ENCODE peak calls at places on chromosomes 3 and 15, in nine cellular contexts. F is stimulated activated CD4-positive, alpha-beta T cell treated with anti-CD3 and anti-CD28 coated beads, Interleukin-4, amount 100 ng/mL, for 24 hours; H is anterior cingulate cortex; R is HS-5; V is fibroblast of mammary gland; G is thoracic aorta; X is NCI-H1092 treated with DMSO at 0.1 percent for 48 hours; D is activated naive CD8-positive, alpha-beta T cell treated with anti-CD3 and anti-CD28 coated beads, Interleukin-2, amount 50 U/mL, for 24 hours; T is non-pigmented ciliary epithelial cell. L is an unnamed sample.

GRCh38 chr15:51318382-51319150 is 19.8 kb downstream of the CYP19A1 start:
- DNase-seq in R (no peak), H (no peak), D (no peak), F (no peak), X (no peak), V (peak; percentile 45), G (no peak), T (peak; percentile 40), L (no peak)

GRCh38 chr3:194474675-194475074 is 12.1 kb downstream of the ATP13A3 start:
- DNase-seq in X (no peak), F (no peak), D (no peak), R (no peak), H (no peak), T (no peak), G (no peak), V (no peak), L (no peak)

GRCh38 chr15:100783760-100784492 is 95.7 kb upstream of the ALDH1A3 start:
- DNase-seq in R (no peak), X (no peak), G (no peak), V (no peak), T (no peak), D (no peak), F (no peak), H (no peak), L (no peak)

GRCh38 chr3:28590216-28590615 is 241.6 kb upstream of the AZI2 start:
- DNase-seq in F (no peak), R (no peak), D (no peak), G (no peak), X (no peak), H (no peak), V (no peak), T (no peak), L (no peak)

GRCh38 chr15:90113166-90113565 is 10.9 kb upstream of the IDH2 start:
- DNase-seq in G (no peak), X (no peak), H (no peak), D (no peak), F (no peak), T (no peak), V (no peak), R (no peak), L (no peak)

GRCh38 chr15:52551762-52552161 is 17.1 kb downstream of the ARPP19 start:
- DNase-seq in T (no peak), X (no peak), V (no peak), R (no peak), F (no peak), D (no peak), H (no peak), G (no peak), L (no peak)

GRCh38 chr15:25251700-25252390 is 187.0 kb downstream of the UBE3A start:
- DNase-seq in F (no peak), T (no peak), X (no peak), R (no peak), G (no peak), H (no peak), D (no peak), V (no peak), L (peak; percentile 2)

GRCh38 chr15:80615783-80616391 is 79.2 kb upstream of the ABHD17C start:
- DNase-seq in G (no peak), V (peak; percentile 82), X (peak; percentile 68), H (no peak), D (no peak), T (no peak), R (no peak), F (no peak), L (no peak)

L was measured in glutamatergic neuron.